ENCODE peak calls at places on chromosome 17, in six cellular contexts. One of them, this sample, is unnamed. For H3K27me3, the result is how much of the 10 kb centered on the place peaks cover.

GRCh38 chr17:37774508-37774907 is 29.6 kb upstream of the HNF1B start:
- DNase-seq in GM23248: no peak
- DNase-seq in IMR-90: no peak
- DNase-seq in pancreas: no peak
- DNase-seq in cardiac muscle cell: no peak
- DNase-seq in ascending aorta: no peak
- DNase-seq in this sample: peak

GRCh38 chr17:59751955-59752413 is 44.5 kb downstream of the VMP1 start:
- DNase-seq in IMR-90: no peak
- DNase-seq in cardiac muscle cell: no peak
- DNase-seq in pancreas: no peak
- DNase-seq in ascending aorta: no peak
- DNase-seq in GM23248: peak
- DNase-seq in this sample: no peak

GRCh38 chr17:2982854-2983636 is 80.4 kb downstream of the OR1D5 start:
- DNase-seq in cardiac muscle cell: no peak
- DNase-seq in GM23248: peak
- DNase-seq in pancreas: peak
- DNase-seq in ascending aorta: peak
- DNase-seq in IMR-90: peak
- DNase-seq in this sample: peak

GRCh38 chr17:15651583-15652110 is 32.1 kb upstream of the FBXW10B start:
- DNase-seq in pancreas: peak
- DNase-seq in ascending aorta: peak
- DNase-seq in cardiac muscle cell: peak
- DNase-seq in IMR-90: peak
- DNase-seq in GM23248: peak
- DNase-seq in this sample: peak

GRCh38 chr17:382644-383533 is 30.3 kb upstream of the RPH3AL start:
- DNase-seq in cardiac muscle cell: peak
- DNase-seq in ascending aorta: no peak
- DNase-seq in GM23248: peak
- DNase-seq in pancreas: no peak
- DNase-seq in IMR-90: peak
- DNase-seq in this sample: no peak

GRCh38 chr17:30234954-30235353 is 543 bp downstream of the SLC6A4 start:
- DNase-seq in GM23248: peak
- DNase-seq in IMR-90: no peak
- DNase-seq in ascending aorta: peak
- DNase-seq in cardiac muscle cell: peak
- DNase-seq in pancreas: no peak
- DNase-seq in this sample: no peak

GRCh38 chr17:32497431-32498205 is 10.8 kb downstream of the CDK5R1 start:
- DNase-seq in cardiac muscle cell: no peak
- DNase-seq in IMR-90: no peak
- DNase-seq in ascending aorta: no peak
- DNase-seq in GM23248: peak
- DNase-seq in pancreas: no peak
- DNase-seq in this sample: no peak

GRCh38 chr17:79923974-79924638 is 84.9 kb upstream of the CBX4 start:
- DNase-seq in pancreas: peak
- DNase-seq in ascending aorta: no peak
- DNase-seq in cardiac muscle cell: peak
- DNase-seq in IMR-90: peak
- DNase-seq in GM23248: peak
- DNase-seq in this sample: peak

GRCh38 chr17:72488542-72489272 is 367.9 kb downstream of the SOX9 start:
- DNase-seq in IMR-90: no peak
- DNase-seq in ascending aorta: no peak
- DNase-seq in pancreas: no peak
- DNase-seq in cardiac muscle cell: no peak
- DNase-seq in GM23248: no peak
- DNase-seq in this sample: no peak

GRCh38 chr17:65027305-65027704 is 29.2 kb downstream of the GNA13 start:
- DNase-seq in pancreas: no peak
- DNase-seq in ascending aorta: no peak
- DNase-seq in IMR-90: peak
- DNase-seq in cardiac muscle cell: no peak
- DNase-seq in GM23248: peak
- DNase-seq in this sample: no peak

GRCh38 chr17:80859004-80859941 is 132.4 kb upstream of the CHMP6 start:
- DNase-seq in IMR-90: peak
- DNase-seq in pancreas: peak
- DNase-seq in cardiac muscle cell: peak
- DNase-seq in ascending aorta: peak
- DNase-seq in GM23248: peak
- DNase-seq in this sample: peak

GRCh38 chr17:75864448-75864871 is 9.3 kb upstream of the WBP2 start:
- DNase-seq in IMR-90: peak
- DNase-seq in pancreas: no peak
- DNase-seq in ascending aorta: no peak
- DNase-seq in GM23248: peak
- DNase-seq in cardiac muscle cell: no peak
- DNase-seq in this sample: peak

GRCh38 chr17:29972277-29972676 is 30.8 kb downstream of the EFCAB5 start:
- DNase-seq in pancreas: no peak
- DNase-seq in ascending aorta: no peak
- DNase-seq in GM23248: no peak
- DNase-seq in IMR-90: no peak
- DNase-seq in cardiac muscle cell: no peak
- DNase-seq in this sample: no peak

GRCh38 chr17:34305606-34306005 is 13.6 kb upstream of the CCL8 start:
- DNase-seq in cardiac muscle cell: no peak
- DNase-seq in pancreas: no peak
- DNase-seq in ascending aorta: no peak
- DNase-seq in IMR-90: peak
- DNase-seq in GM23248: no peak
- DNase-seq in this sample: no peak

GRCh38 chr17:79944821-79945391 is 90.8 kb downstream of the TBC1D16 start:
- DNase-seq in IMR-90: no peak
- DNase-seq in pancreas: no peak
- DNase-seq in cardiac muscle cell: no peak
- DNase-seq in ascending aorta: peak
- DNase-seq in GM23248: no peak
- DNase-seq in this sample: no peak

GRCh38 chr17:75517277-75517865 is 1.0 kb downstream of the TSEN54 start:
- DNase-seq in cardiac muscle cell: no peak
- DNase-seq in ascending aorta: no peak
- DNase-seq in pancreas: peak
- DNase-seq in IMR-90: no peak
- DNase-seq in GM23248: no peak
- DNase-seq in this sample: peak

GRCh38 chr17:82384730-82385429 is 13.3 kb downstream of the UTS2R start:
- DNase-seq in cardiac muscle cell: no peak
- DNase-seq in ascending aorta: peak
- DNase-seq in GM23248: peak
- DNase-seq in IMR-90: peak
- DNase-seq in pancreas: peak
- DNase-seq in this sample: peak
- H3K27me3 ChIP-seq in cardiac muscle cell: under half
- H3K27me3 ChIP-seq in ascending aorta: under half
- H3K27me3 ChIP-seq in GM23248: under half
- H3K27me3 ChIP-seq in IMR-90: under half
- H3K27me3 ChIP-seq in pancreas: under half
- H3K27me3 ChIP-seq in this sample: half or more

GRCh38 chr17:4785311-4786110 is 653 bp downstream of the VMO1 start:
- DNase-seq in GM23248: peak
- DNase-seq in pancreas: no peak
- DNase-seq in ascending aorta: no peak
- DNase-seq in cardiac muscle cell: no peak
- DNase-seq in IMR-90: no peak
- DNase-seq in this sample: no peak
- H3K27me3 ChIP-seq in GM23248: under half
- H3K27me3 ChIP-seq in pancreas: under half
- H3K27me3 ChIP-seq in ascending aorta: under half
- H3K27me3 ChIP-seq in cardiac muscle cell: under half
- H3K27me3 ChIP-seq in IMR-90: under half
- H3K27me3 ChIP-seq in this sample: under half

GRCh38 chr17:48545022-48545376 is at the start of gene HOXB2:
- DNase-seq in GM23248: peak
- DNase-seq in pancreas: no peak
- DNase-seq in IMR-90: peak
- DNase-seq in cardiac muscle cell: peak
- DNase-seq in ascending aorta: no peak
- DNase-seq in this sample: no peak

GRCh38 chr17:48542114-48542955 is 2.6 kb downstream of the HOXB2 start:
- DNase-seq in IMR-90: peak
- DNase-seq in cardiac muscle cell: no peak
- DNase-seq in GM23248: peak
- DNase-seq in pancreas: no peak
- DNase-seq in ascending aorta: no peak
- DNase-seq in this sample: no peak

GRCh38 chr17:48541574-48542113 is 3.3 kb downstream of the HOXB2 start:
- DNase-seq in cardiac muscle cell: peak
- DNase-seq in GM23248: peak
- DNase-seq in pancreas: no peak
- DNase-seq in IMR-90: peak
- DNase-seq in ascending aorta: peak
- DNase-seq in this sample: peak

GRCh38 chr17:48543854-48544355 is 1.0 kb downstream of the HOXB2 start:
- DNase-seq in IMR-90: no peak
- DNase-seq in GM23248: no peak
- DNase-seq in cardiac muscle cell: no peak
- DNase-seq in pancreas: no peak
- DNase-seq in ascending aorta: no peak
- DNase-seq in this sample: no peak

GRCh38 chr17:48542956-48543853 is 1.7 kb downstream of the HOXB2 start:
- DNase-seq in GM23248: peak
- DNase-seq in pancreas: no peak
- DNase-seq in cardiac muscle cell: peak
- DNase-seq in ascending aorta: no peak
- DNase-seq in IMR-90: peak
- DNase-seq in this sample: peak
- H3K27me3 ChIP-seq in GM23248: under half
- H3K27me3 ChIP-seq in pancreas: under half
- H3K27me3 ChIP-seq in cardiac muscle cell: under half
- H3K27me3 ChIP-seq in ascending aorta: under half
- H3K27me3 ChIP-seq in IMR-90: under half
- H3K27me3 ChIP-seq in this sample: under half

DNA sequence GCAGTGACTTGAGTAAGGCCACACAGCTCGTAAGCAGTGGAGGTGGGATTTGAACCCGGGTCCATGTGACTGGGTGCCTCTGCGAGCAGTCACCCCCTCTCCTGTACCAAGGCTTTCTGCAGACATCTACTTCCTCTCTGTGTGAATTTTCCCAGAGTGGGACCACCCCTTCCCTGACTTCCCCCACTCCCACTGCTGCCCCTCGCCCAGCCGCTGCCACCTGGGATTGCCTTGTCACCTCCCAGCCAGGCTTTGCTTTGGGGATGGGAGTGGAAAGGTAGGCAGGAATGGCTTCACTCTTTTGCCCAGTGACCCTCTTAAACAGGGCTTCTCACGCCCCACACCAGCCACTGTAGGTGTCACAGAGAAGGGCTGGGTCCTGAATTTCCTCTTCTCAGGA is 105.2 kb upstream of the SEC14L1 start:
- DNase-seq in ascending aorta: no peak
- DNase-seq in GM23248: no peak
- DNase-seq in IMR-90: no peak
- DNase-seq in cardiac muscle cell: no peak
- DNase-seq in pancreas: no peak
- DNase-seq in this sample: no peak
- H3K27me3 ChIP-seq in ascending aorta: under half
- H3K27me3 ChIP-seq in GM23248: under half
- H3K27me3 ChIP-seq in IMR-90: under half
- H3K27me3 ChIP-seq in cardiac muscle cell: under half
- H3K27me3 ChIP-seq in pancreas: under half
- H3K27me3 ChIP-seq in this sample: under half

DNA sequence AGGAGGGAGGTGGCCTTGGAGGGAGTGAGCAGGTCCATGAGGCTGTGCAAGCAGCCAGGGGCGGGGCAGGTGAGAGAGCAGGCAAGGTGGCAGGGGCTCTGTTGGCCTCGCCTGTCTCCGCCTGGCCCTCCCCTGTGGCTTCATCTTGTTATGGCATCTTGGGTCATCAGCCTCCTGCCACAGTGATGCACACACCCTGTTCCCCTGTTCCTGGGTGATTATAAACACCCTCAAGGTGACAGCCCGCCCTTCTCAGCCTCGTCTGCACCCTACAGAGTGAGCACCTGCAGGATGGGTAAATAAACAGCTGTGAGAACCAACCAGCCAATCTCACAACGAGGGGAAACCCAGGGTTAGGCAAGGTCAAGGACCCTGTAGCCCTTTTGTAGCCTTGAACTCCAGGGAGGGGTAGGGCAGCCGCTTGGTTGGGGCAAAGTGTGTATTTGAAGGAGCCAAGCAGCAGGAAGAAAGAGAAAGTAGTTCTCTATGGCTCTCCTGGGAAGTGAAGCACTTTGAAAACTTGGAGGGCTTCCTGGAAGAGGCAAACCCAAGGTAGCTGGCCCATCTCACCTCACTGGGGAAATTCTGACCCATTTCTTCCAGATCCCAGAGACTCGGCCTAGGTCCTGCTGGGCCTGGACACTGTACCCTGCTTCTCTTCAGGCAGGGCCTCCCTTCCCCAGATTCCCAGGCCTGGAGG is 60.6 kb downstream of the NT5M start:
- DNase-seq in ascending aorta: peak
- DNase-seq in pancreas: no peak
- DNase-seq in GM23248: no peak
- DNase-seq in cardiac muscle cell: no peak
- DNase-seq in IMR-90: no peak
- DNase-seq in this sample: peak
- H3K27me3 ChIP-seq in ascending aorta: under half
- H3K27me3 ChIP-seq in pancreas: under half
- H3K27me3 ChIP-seq in GM23248: under half
- H3K27me3 ChIP-seq in cardiac muscle cell: under half
- H3K27me3 ChIP-seq in IMR-90: under half
- H3K27me3 ChIP-seq in this sample: under half

GRCh38 chr17:74350486-74350885 is 11.2 kb downstream of the BTBD17 start:
- DNase-seq in cardiac muscle cell: no peak
- DNase-seq in GM23248: no peak
- DNase-seq in IMR-90: no peak
- DNase-seq in ascending aorta: no peak
- DNase-seq in pancreas: no peak
- DNase-seq in this sample: no peak
- H3K27me3 ChIP-seq in cardiac muscle cell: half or more
- H3K27me3 ChIP-seq in GM23248: under half
- H3K27me3 ChIP-seq in IMR-90: under half
- H3K27me3 ChIP-seq in ascending aorta: under half
- H3K27me3 ChIP-seq in pancreas: under half
- H3K27me3 ChIP-seq in this sample: half or more

DNA sequence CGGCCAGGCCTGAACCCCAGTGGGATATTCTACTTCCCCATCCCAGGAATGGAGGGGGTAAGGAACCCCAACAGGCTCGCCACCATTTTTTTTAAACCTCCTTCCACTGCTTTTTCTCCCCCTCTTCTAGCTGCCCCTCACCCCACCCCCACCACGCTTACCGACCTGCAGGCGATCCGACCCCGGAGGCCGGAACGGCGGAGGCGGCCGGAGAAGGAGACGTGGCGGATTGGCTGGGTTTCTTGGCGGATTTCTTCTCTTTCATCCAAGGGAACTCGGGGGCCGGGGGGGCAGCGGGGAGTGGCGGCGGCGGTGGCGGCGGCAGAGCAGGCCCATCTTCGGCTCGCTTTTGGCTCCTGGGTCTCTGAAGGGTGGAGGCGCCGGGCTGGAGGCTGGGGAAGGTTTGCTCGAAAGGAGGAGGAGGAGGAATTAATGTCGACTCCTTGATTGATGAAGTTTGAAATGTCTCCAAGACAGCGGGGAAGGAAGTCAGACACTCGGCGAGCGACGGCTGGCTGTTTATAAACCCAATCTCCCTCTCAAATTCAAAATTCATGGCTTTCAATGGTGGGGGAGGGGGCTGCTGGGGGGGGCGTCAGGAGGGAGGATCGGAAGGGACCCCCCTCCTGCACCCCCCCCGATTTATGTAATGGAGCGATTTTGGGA is 420 bp downstream of the HOXB2 start:
- DNase-seq in ascending aorta: peak
- DNase-seq in pancreas: peak
- DNase-seq in cardiac muscle cell: peak
- DNase-seq in GM23248: peak
- DNase-seq in IMR-90: peak
- DNase-seq in this sample: peak
- H3K27me3 ChIP-seq in ascending aorta: under half
- H3K27me3 ChIP-seq in pancreas: under half
- H3K27me3 ChIP-seq in cardiac muscle cell: under half
- H3K27me3 ChIP-seq in GM23248: under half
- H3K27me3 ChIP-seq in IMR-90: under half
- H3K27me3 ChIP-seq in this sample: under half